ENCODE peak calls at places on chromosomes 1 and 21, in ten cellular contexts. Q is K562, J is tibial artery, K is GM23248, S is heart right ventricle, H is HL-60, A is left lung, W is brain microvascular endothelial cell, B is right lobe of liver, C is pancreas. R is an unnamed sample. For H3K27me3, the result is how much of the 10 kb centered on the place peaks cover.

GRCh38 chr1:171126504-171126903 is 35.8 kb downstream of the FMO3 start:
- DNase-seq in Q (no peak), J (peak), K (no peak), S (peak), H (no peak), A (no peak), W (no peak), B (no peak), C (no peak), R (no peak)

GRCh38 chr21:42839271-42840231 is 39.8 kb downstream of the WDR4 start:
- DNase-seq in Q (peak), J (no peak), K (no peak), S (no peak), H (no peak), A (no peak), W (no peak), B (peak), C (peak), R (peak)

GRCh38 chr1:85048296-85049064 is at the start of gene MCOLN3:
- DNase-seq in Q (peak), J (no peak), K (peak), S (peak), H (no peak), A (peak), W (no peak), B (peak), C (peak), R (peak)

GRCh38 chr1:229535226-229535625 is 23.3 kb downstream of the ABCB10 start:
- DNase-seq in Q (no peak), J (no peak), K (peak), S (no peak), H (no peak), A (no peak), W (no peak), B (no peak), C (no peak), R (no peak)

GRCh38 chr1:94090761-94091160 is 30.2 kb downstream of the ABCA4 start:
- DNase-seq in Q (no peak), J (no peak), K (no peak), S (no peak), H (no peak), A (no peak), W (no peak), B (no peak), C (no peak), R (no peak)

GRCh38 chr21:32203877-32204480 is 74.9 kb downstream of the MIS18A start:
- DNase-seq in Q (no peak), J (no peak), K (no peak), S (no peak), H (no peak), A (no peak), W (no peak), B (no peak), C (no peak), R (no peak)

GRCh38 chr1:31372961-31373896 is at the start of gene FABP3:
- DNase-seq in Q (peak), J (peak), K (peak), S (peak), H (no peak), A (peak), W (peak), B (peak), C (peak), R (peak)

GRCh38 chr21:15289896-15290841 is 225.4 kb upstream of the NRIP1 start:
- DNase-seq in Q (peak), J (no peak), K (peak), S (peak), H (no peak), A (peak), W (no peak), B (peak), C (peak), R (no peak)

GRCh38 chr1:180175291-180175690 is 20.6 kb downstream of the QSOX1 start:
- DNase-seq in Q (no peak), J (no peak), K (no peak), S (no peak), H (no peak), A (no peak), W (no peak), B (peak), C (no peak), R (no peak)

DNA sequence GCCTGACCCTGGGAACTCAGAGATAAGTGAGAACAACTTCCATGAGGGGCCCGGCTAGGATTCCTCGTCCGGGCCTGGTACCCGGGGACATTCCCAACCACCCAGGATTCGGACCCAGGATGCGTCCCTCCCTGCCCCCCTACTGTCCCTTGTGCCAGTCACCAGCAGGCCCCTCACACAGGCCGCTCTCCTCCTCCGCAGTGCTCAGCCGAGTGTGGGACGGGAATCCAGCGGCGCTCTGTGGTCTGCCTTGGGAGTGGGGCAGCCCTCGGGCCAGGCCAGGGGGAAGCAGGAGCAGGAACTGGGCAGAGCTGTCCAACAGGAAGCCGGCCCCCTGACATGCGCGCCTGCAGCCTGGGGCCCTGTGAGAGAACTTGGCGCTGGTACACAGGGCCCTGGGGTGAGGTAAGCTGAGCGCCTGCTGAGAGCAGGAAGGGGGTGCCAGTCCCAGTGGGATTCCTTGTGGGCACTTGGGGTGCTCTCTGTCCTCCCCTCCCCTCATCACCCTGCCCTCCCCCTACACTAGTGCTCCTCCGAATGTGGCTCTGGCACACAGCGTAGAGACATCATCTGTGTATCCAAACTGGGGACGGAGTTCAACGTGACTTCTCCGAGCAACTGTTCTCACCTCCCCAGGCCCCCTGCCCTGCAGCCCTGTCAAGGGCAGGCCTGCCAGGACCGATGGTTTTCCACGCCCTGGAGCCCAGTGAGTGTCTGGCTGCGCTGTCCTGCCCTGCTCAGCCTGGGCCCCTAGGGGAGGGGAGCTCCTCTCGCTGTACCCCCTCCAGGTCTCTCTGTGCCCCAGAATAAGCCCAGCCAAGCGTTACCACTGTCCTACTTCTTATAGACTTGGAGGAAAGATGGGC is 9.8 kb downstream of the ADAMTSL4 start:
- DNase-seq in Q (no peak), J (peak), K (peak), S (peak), H (no peak), A (no peak), W (no peak), B (peak), C (no peak), R (no peak)
- H3K4me3 ChIP-seq in Q (no peak), J (peak), K (no peak), S (peak), H (no peak), A (peak), W (no peak), B (peak), C (peak), R (peak)

GRCh38 chr1:47818682-47819502 is 178.3 kb downstream of the TRABD2B start:
- DNase-seq in Q (no peak), J (peak), K (no peak), S (no peak), H (no peak), A (no peak), W (peak), B (no peak), C (no peak), R (no peak)
- H3K27ac ChIP-seq in Q (no peak), J (peak), K (no peak), S (no peak), H (no peak), A (no peak), W (no peak), B (no peak), C (no peak), R (no peak)

DNA sequence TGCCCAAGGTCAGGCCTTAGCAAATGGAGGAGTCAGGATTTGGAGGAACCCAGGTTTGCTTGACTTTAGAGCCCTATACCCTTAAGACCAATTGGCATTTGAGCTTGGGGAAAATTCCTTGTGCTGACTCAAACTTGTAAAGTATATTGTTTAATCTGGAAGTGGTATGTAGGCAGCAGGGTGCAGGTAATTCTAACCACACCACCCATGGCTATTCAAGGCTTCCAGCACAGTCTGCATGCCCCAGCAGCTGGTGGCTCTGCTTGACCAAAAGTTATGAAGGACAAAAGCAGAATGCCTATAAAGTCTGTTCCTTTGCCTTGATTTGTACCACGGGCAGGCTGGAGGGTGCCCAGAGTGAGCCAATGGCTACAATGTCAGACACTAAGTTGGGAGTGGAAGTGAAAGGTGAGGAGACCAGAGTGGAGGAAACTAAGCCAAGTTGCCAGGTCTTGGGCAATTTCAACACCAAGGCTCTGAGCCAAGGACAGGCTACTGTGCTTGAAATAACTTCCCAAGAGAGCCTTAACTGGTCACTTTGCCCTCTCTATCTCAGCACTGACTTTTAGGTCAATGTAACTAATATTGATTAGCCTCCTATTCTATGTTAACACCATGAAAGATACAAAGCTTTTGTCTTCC is 4.7 kb upstream of the G0S2 start:
- DNase-seq in Q (no peak), J (no peak), K (no peak), S (no peak), H (no peak), A (no peak), W (no peak), B (peak), C (no peak), R (no peak)
- H3K27me3 ChIP-seq in Q (under half), J (under half), K (under half), S (under half), H (under half), A (under half), W (under half), B (under half), C (under half), R (under half)

GRCh38 chr1:18646776-18647410 is 16.2 kb downstream of the PAX7 start:
- DNase-seq in Q (no peak), J (no peak), K (no peak), S (no peak), H (no peak), A (no peak), W (no peak), B (no peak), C (no peak), R (no peak)
- H3K4me3 ChIP-seq in Q (no peak), J (peak), K (no peak), S (peak), H (no peak), A (peak), W (no peak), B (no peak), C (peak), R (no peak)

GRCh38 chr1:13763991-13764390 is 64.0 kb downstream of the PRDM2 start:
- DNase-seq in Q (no peak), J (no peak), K (no peak), S (no peak), H (no peak), A (no peak), W (no peak), B (no peak), C (no peak), R (no peak)

GRCh38 chr1:13764533-13764932 is 64.5 kb downstream of the PRDM2 start:
- DNase-seq in Q (no peak), J (no peak), K (peak), S (no peak), H (no peak), A (no peak), W (peak), B (no peak), C (no peak), R (no peak)

GRCh38 chr1:13763264-13763663 is 63.3 kb downstream of the PRDM2 start:
- DNase-seq in Q (no peak), J (no peak), K (no peak), S (no peak), H (no peak), A (no peak), W (no peak), B (no peak), C (no peak), R (no peak)

GRCh38 chr1:13766906-13767564 is 67.0 kb downstream of the PRDM2 start:
- DNase-seq in Q (no peak), J (no peak), K (peak), S (no peak), H (no peak), A (no peak), W (no peak), B (no peak), C (no peak), R (no peak)

GRCh38 chr1:13764933-13765332 is 64.9 kb downstream of the PRDM2 start:
- DNase-seq in Q (peak), J (no peak), K (no peak), S (no peak), H (no peak), A (no peak), W (no peak), B (no peak), C (no peak), R (no peak)
- H3K27ac ChIP-seq in Q (no peak), J (no peak), K (no peak), S (no peak), H (no peak), A (no peak), W (no peak), B (no peak), C (no peak), R (no peak)

R was measured in Peyer's patch.